ENCODE peak calls at places on chromosomes 16 and 17, in six cellular contexts. E, O, Z, Q, R and T are unnamed samples.

GRCh38 chr17:80872999-80873951 is 118.4 kb upstream of the CHMP6 start:
- DNase-seq in E (no peak), O (no peak), Z (no peak), Q (no peak), R (no peak), T (peak; percentile 63)

GRCh38 chr16:89103156-89103555 is 9.5 kb downstream of the ACSF3 start:
- DNase-seq in E (no peak), O (no peak), Z (no peak), Q (no peak), R (no peak), T (no peak)

GRCh38 chr17:7001562-7001961 is 5.7 kb downstream of the ALOX12 start:
- DNase-seq in E (no peak), O (no peak), Z (no peak), Q (peak; percentile 89), R (no peak), T (no peak)

GRCh38 chr16:11587643-11588247 is 1.0 kb upstream of the LITAF start:
- DNase-seq in E (no peak), O (no peak), Z (no peak), Q (no peak), R (no peak), T (no peak)

GRCh38 chr17:54900457-54901229 is at the start of gene TOM1L1:
- DNase-seq in E (peak; percentile 86), O (no peak), Z (peak; percentile 82), Q (peak; percentile 84), R (peak; percentile 87), T (peak; percentile 51)

GRCh38 chr17:46135126-46135812 is 58.0 kb downstream of the KANSL1 start:
- DNase-seq in E (no peak), O (no peak), Z (no peak), Q (no peak), R (peak; percentile 20), T (no peak)

GRCh38 chr17:74196541-74197310 is 6.8 kb upstream of the RPL38 start:
- DNase-seq in E (no peak), O (no peak), Z (peak; percentile 52), Q (no peak), R (no peak), T (no peak)

GRCh38 chr17:81473019-81473418 is 39.6 kb downstream of the ACTG1 start:
- DNase-seq in E (no peak), O (no peak), Z (no peak), Q (no peak), R (no peak), T (no peak)

GRCh38 chr17:13704333-13704732 is 102.6 kb upstream of the HS3ST3A1 start:
- DNase-seq in E (no peak), O (no peak), Z (no peak), Q (no peak), R (no peak), T (no peak)

GRCh38 chr17:61475726-61476125 is 23.5 kb downstream of the TBX4 start:
- DNase-seq in E (no peak), O (no peak), Z (no peak), Q (no peak), R (no peak), T (no peak)

GRCh38 chr17:44501866-44502265 is 1.3 kb downstream of the GPATCH8 start:
- DNase-seq in E (no peak), O (no peak), Z (no peak), Q (no peak), R (no peak), T (no peak)

GRCh38 chr17:4881761-4882555 is 17.4 kb upstream of the C17orf107 start:
- DNase-seq in E (no peak), O (no peak), Z (peak; percentile 56), Q (peak; percentile 89), R (peak; percentile 41), T (peak; percentile 25)

GRCh38 chr17:12996941-12997340 is 20.9 kb downstream of the ELAC2 start:
- DNase-seq in E (no peak), O (no peak), Z (no peak), Q (no peak), R (no peak), T (no peak)

GRCh38 chr17:58352018-58352842 is at the start of gene SUPT4H1:
- DNase-seq in E (peak; percentile 94), O (peak; percentile 73), Z (peak; percentile 97), Q (peak; percentile 88), R (peak; percentile 94), T (peak; percentile 81)

GRCh38 chr17:46772013-46772878 is 46.2 kb downstream of the WNT3 start:
- DNase-seq in E (no peak), O (no peak), Z (no peak), Q (peak; percentile 86), R (peak; percentile 57), T (peak; percentile 72)

GRCh38 chr17:13510062-13510461 is 91.7 kb downstream of the HS3ST3A1 start:
- DNase-seq in E (no peak), O (no peak), Z (peak; percentile 70), Q (no peak), R (no peak), T (no peak)

GRCh38 chr17:2179615-2180295 is 123.8 kb downstream of the SMG6 start:
- DNase-seq in E (no peak), O (no peak), Z (no peak), Q (no peak), R (no peak), T (no peak)

GRCh38 chr17:28744104-28744801 is 442 bp downstream of the TRAF4 start:
- DNase-seq in E (no peak), O (no peak), Z (peak; percentile 91), Q (peak; percentile 91), R (peak; percentile 71), T (no peak)

GRCh38 chr17:70563301-70563820 is 394.0 kb downstream of the KCNJ2 start:
- DNase-seq in E (no peak), O (no peak), Z (no peak), Q (no peak), R (no peak), T (no peak)

GRCh38 chr17:9837551-9838471 is 12.1 kb downstream of the GLP2R start:
- DNase-seq in E (no peak), O (no peak), Z (no peak), Q (no peak), R (no peak), T (no peak)

GRCh38 chr17:50331085-50331791 is 14.7 kb upstream of the XYLT2 start:
- DNase-seq in E (no peak), O (no peak), Z (no peak), Q (no peak), R (no peak), T (no peak)

GRCh38 chr17:77352996-77353395 is 212.2 kb downstream of the SEC14L1 start:
- DNase-seq in E (no peak), O (no peak), Z (no peak), Q (no peak), R (no peak), T (no peak)

GRCh38 chr17:42347198-42347597 is 41.0 kb downstream of the STAT3 start:
- DNase-seq in E (peak; percentile 22), O (no peak), Z (no peak), Q (no peak), R (no peak), T (no peak)

GRCh38 chr17:61774724-61775123 is 88.6 kb downstream of the BRIP1 start:
- DNase-seq in E (no peak), O (no peak), Z (no peak), Q (no peak), R (no peak), T (no peak)

GRCh38 chr16:56363181-56363716 is 62.1 kb downstream of the AMFR start:
- DNase-seq in E (no peak), O (no peak), Z (no peak), Q (no peak), R (no peak), T (no peak)

GRCh38 chr16:23284584-23284983 is 17.5 kb upstream of the SCNN1B start:
- DNase-seq in E (no peak), O (no peak), Z (no peak), Q (no peak), R (no peak), T (no peak)

GRCh38 chr17:11852231-11852630 is 145.0 kb downstream of the ZNF18 start:
- DNase-seq in E (no peak), O (no peak), Z (no peak), Q (no peak), R (no peak), T (no peak)
- TF ChIP-seq ZNF274 in E (no peak), O (no peak), Z (no peak), Q (no peak), R (no peak), T (no peak)

DNA sequence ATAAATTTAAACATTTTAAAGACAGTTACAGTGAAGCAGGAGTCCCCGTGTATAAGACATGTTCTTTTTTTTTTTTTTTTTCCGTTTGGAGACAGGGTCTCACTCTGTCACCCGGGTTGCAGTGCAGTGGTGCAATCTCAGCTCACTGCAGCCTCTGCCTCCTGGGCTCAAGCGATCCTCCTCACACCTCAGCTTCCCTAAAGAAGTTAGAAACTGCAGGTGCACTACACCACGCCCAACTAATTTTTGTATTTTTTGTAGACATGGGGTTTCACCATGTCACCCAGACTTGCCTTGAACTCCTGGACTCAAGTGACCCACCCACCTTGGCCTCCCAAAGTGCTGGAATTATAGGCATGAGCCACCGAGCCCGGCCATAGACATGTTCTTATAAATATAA is 3.0 kb downstream of the EVI2B start:
- DNase-seq in E (no peak), O (no peak), Z (no peak), Q (no peak), R (no peak), T (no peak)
- H3K9ac ChIP-seq in E (no peak overlapping the region), O (peak overlapping the region; percentile 93), Z (no peak overlapping the region), Q (no peak overlapping the region), R (no peak overlapping the region), T (no peak overlapping the region)

GRCh38 chr16:4123617-4124300 is 7.5 kb upstream of the ADCY9 start:
- DNase-seq in E (no peak), O (no peak), Z (no peak), Q (no peak), R (no peak), T (no peak)
- TF ChIP-seq YY1 in E (no peak), O (no peak), Z (no peak), Q (no peak), R (no peak), T (no peak)

DNA sequence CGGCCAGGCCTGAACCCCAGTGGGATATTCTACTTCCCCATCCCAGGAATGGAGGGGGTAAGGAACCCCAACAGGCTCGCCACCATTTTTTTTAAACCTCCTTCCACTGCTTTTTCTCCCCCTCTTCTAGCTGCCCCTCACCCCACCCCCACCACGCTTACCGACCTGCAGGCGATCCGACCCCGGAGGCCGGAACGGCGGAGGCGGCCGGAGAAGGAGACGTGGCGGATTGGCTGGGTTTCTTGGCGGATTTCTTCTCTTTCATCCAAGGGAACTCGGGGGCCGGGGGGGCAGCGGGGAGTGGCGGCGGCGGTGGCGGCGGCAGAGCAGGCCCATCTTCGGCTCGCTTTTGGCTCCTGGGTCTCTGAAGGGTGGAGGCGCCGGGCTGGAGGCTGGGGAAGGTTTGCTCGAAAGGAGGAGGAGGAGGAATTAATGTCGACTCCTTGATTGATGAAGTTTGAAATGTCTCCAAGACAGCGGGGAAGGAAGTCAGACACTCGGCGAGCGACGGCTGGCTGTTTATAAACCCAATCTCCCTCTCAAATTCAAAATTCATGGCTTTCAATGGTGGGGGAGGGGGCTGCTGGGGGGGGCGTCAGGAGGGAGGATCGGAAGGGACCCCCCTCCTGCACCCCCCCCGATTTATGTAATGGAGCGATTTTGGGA is 420 bp downstream of the HOXB2 start:
- DNase-seq in E (no peak), O (no peak), Z (peak; percentile 61), Q (no peak), R (no peak), T (no peak)
- TF ChIP-seq ZNF274 in E (no peak), O (no peak), Z (no peak), Q (no peak), R (no peak), T (no peak)